ENCODE peak calls at places on chromosome 16, in seven cellular contexts. One of them, this sample, is unnamed. For H3K4me1, the result is how much of the 10 kb centered on the place peaks cover.

GRCh38 chr16:9521749-9522370 is 430.4 kb downstream of the HAPSTR1 start:
- DNase-seq in mesendoderm: peak
- DNase-seq in heart right ventricle: no peak
- DNase-seq in spleen: no peak
- DNase-seq in sigmoid colon: no peak
- DNase-seq in HCT116: no peak
- DNase-seq in left ventricle myocardium inferior: no peak
- DNase-seq in this sample: no peak

GRCh38 chr16:68272501-68273209 is 8.3 kb downstream of the SLC7A6 start:
- DNase-seq in spleen: no peak
- DNase-seq in mesendoderm: peak
- DNase-seq in sigmoid colon: no peak
- DNase-seq in heart right ventricle: no peak
- DNase-seq in left ventricle myocardium inferior: no peak
- DNase-seq in HCT116: no peak
- DNase-seq in this sample: no peak

GRCh38 chr16:48194828-48195566 is 39.2 kb upstream of the ABCC12 start:
- DNase-seq in HCT116: no peak
- DNase-seq in left ventricle myocardium inferior: no peak
- DNase-seq in spleen: no peak
- DNase-seq in mesendoderm: no peak
- DNase-seq in sigmoid colon: no peak
- DNase-seq in heart right ventricle: no peak
- DNase-seq in this sample: no peak

GRCh38 chr16:81505011-81505660 is 60.5 kb downstream of the CMIP start:
- DNase-seq in spleen: peak
- DNase-seq in left ventricle myocardium inferior: no peak
- DNase-seq in mesendoderm: peak
- DNase-seq in HCT116: peak
- DNase-seq in heart right ventricle: no peak
- DNase-seq in sigmoid colon: no peak
- DNase-seq in this sample: no peak

GRCh38 chr16:3045758-3046505 is 429 bp upstream of the MMP25 start:
- DNase-seq in left ventricle myocardium inferior: no peak
- DNase-seq in heart right ventricle: no peak
- DNase-seq in HCT116: no peak
- DNase-seq in spleen: peak
- DNase-seq in sigmoid colon: no peak
- DNase-seq in mesendoderm: peak
- DNase-seq in this sample: peak

GRCh38 chr16:82195917-82196494 is 26.0 kb upstream of the MPHOSPH6 start:
- DNase-seq in spleen: no peak
- DNase-seq in sigmoid colon: no peak
- DNase-seq in left ventricle myocardium inferior: no peak
- DNase-seq in HCT116: no peak
- DNase-seq in mesendoderm: no peak
- DNase-seq in heart right ventricle: no peak
- DNase-seq in this sample: no peak

GRCh38 chr16:2527071-2527783 is 4.0 kb downstream of the CEMP1 start:
- DNase-seq in HCT116: no peak
- DNase-seq in spleen: peak
- DNase-seq in sigmoid colon: no peak
- DNase-seq in mesendoderm: no peak
- DNase-seq in left ventricle myocardium inferior: no peak
- DNase-seq in heart right ventricle: no peak
- DNase-seq in this sample: no peak

GRCh38 chr16:80583466-80583865 is 42.7 kb downstream of the DYNLRB2 start:
- DNase-seq in heart right ventricle: no peak
- DNase-seq in sigmoid colon: no peak
- DNase-seq in left ventricle myocardium inferior: peak
- DNase-seq in spleen: no peak
- DNase-seq in HCT116: no peak
- DNase-seq in mesendoderm: no peak
- DNase-seq in this sample: no peak

GRCh38 chr16:83995756-83996155 is 27.7 kb downstream of the NECAB2 start:
- DNase-seq in spleen: no peak
- DNase-seq in sigmoid colon: no peak
- DNase-seq in mesendoderm: peak
- DNase-seq in heart right ventricle: peak
- DNase-seq in left ventricle myocardium inferior: peak
- DNase-seq in HCT116: peak
- DNase-seq in this sample: no peak

GRCh38 chr16:27724491-27724878 is 174.5 kb downstream of the KATNIP start:
- DNase-seq in heart right ventricle: no peak
- DNase-seq in HCT116: no peak
- DNase-seq in left ventricle myocardium inferior: peak
- DNase-seq in mesendoderm: no peak
- DNase-seq in spleen: no peak
- DNase-seq in sigmoid colon: no peak
- DNase-seq in this sample: no peak

GRCh38 chr16:15879255-15879804 is 9.1 kb downstream of the CEP20 start:
- DNase-seq in heart right ventricle: no peak
- DNase-seq in HCT116: no peak
- DNase-seq in left ventricle myocardium inferior: no peak
- DNase-seq in sigmoid colon: no peak
- DNase-seq in mesendoderm: no peak
- DNase-seq in spleen: no peak
- DNase-seq in this sample: no peak

GRCh38 chr16:12544477-12545291 is 259.0 kb downstream of the CPPED1 start:
- DNase-seq in mesendoderm: no peak
- DNase-seq in heart right ventricle: no peak
- DNase-seq in HCT116: no peak
- DNase-seq in sigmoid colon: no peak
- DNase-seq in spleen: no peak
- DNase-seq in left ventricle myocardium inferior: no peak
- DNase-seq in this sample: no peak

GRCh38 chr16:10964891-10965326 is 20.5 kb downstream of the CLEC16A start:
- DNase-seq in heart right ventricle: no peak
- DNase-seq in mesendoderm: no peak
- DNase-seq in HCT116: no peak
- DNase-seq in left ventricle myocardium inferior: no peak
- DNase-seq in sigmoid colon: no peak
- DNase-seq in spleen: no peak
- DNase-seq in this sample: no peak

GRCh38 chr16:79703066-79703465 is 102.5 kb upstream of the MAF start:
- DNase-seq in sigmoid colon: no peak
- DNase-seq in spleen: no peak
- DNase-seq in left ventricle myocardium inferior: no peak
- DNase-seq in heart right ventricle: no peak
- DNase-seq in mesendoderm: no peak
- DNase-seq in HCT116: no peak
- DNase-seq in this sample: no peak

GRCh38 chr16:66188786-66189725 is 177.4 kb upstream of the CDH5 start:
- DNase-seq in spleen: no peak
- DNase-seq in HCT116: no peak
- DNase-seq in heart right ventricle: no peak
- DNase-seq in mesendoderm: no peak
- DNase-seq in left ventricle myocardium inferior: no peak
- DNase-seq in sigmoid colon: no peak
- DNase-seq in this sample: no peak

GRCh38 chr16:15690296-15690695 is 40.3 kb downstream of the NDE1 start:
- DNase-seq in sigmoid colon: no peak
- DNase-seq in HCT116: no peak
- DNase-seq in left ventricle myocardium inferior: no peak
- DNase-seq in heart right ventricle: no peak
- DNase-seq in mesendoderm: no peak
- DNase-seq in spleen: no peak
- DNase-seq in this sample: no peak

GRCh38 chr16:782766-783403 is 5.3 kb downstream of the RPUSD1 start:
- DNase-seq in mesendoderm: no peak
- DNase-seq in spleen: no peak
- DNase-seq in heart right ventricle: no peak
- DNase-seq in sigmoid colon: no peak
- DNase-seq in left ventricle myocardium inferior: no peak
- DNase-seq in HCT116: no peak
- DNase-seq in this sample: no peak

GRCh38 chr16:4402439-4403132 is 13.8 kb downstream of the CORO7 start:
- DNase-seq in sigmoid colon: peak
- DNase-seq in spleen: peak
- DNase-seq in left ventricle myocardium inferior: peak
- DNase-seq in HCT116: peak
- DNase-seq in mesendoderm: peak
- DNase-seq in heart right ventricle: peak
- DNase-seq in this sample: peak

GRCh38 chr16:63289834-63290460 is 1253.7 kb upstream of the CDH8 start:
- DNase-seq in HCT116: no peak
- DNase-seq in sigmoid colon: peak
- DNase-seq in mesendoderm: peak
- DNase-seq in left ventricle myocardium inferior: no peak
- DNase-seq in spleen: peak
- DNase-seq in heart right ventricle: no peak
- DNase-seq in this sample: peak

GRCh38 chr16:5649762-5650445 is 552.3 kb upstream of the EEF2KMT start:
- DNase-seq in spleen: no peak
- DNase-seq in left ventricle myocardium inferior: no peak
- DNase-seq in heart right ventricle: no peak
- DNase-seq in mesendoderm: no peak
- DNase-seq in HCT116: no peak
- DNase-seq in sigmoid colon: no peak
- DNase-seq in this sample: peak

GRCh38 chr16:4273858-4274291 is 1.1 kb upstream of the TFAP4 start:
- DNase-seq in heart right ventricle: peak
- DNase-seq in HCT116: peak
- DNase-seq in left ventricle myocardium inferior: peak
- DNase-seq in mesendoderm: peak
- DNase-seq in sigmoid colon: peak
- DNase-seq in spleen: peak
- DNase-seq in this sample: peak

GRCh38 chr16:71882505-71883192 is 1.3 kb downstream of the ZNF821 start:
- DNase-seq in sigmoid colon: peak
- DNase-seq in HCT116: peak
- DNase-seq in mesendoderm: peak
- DNase-seq in heart right ventricle: no peak
- DNase-seq in spleen: no peak
- DNase-seq in left ventricle myocardium inferior: no peak
- DNase-seq in this sample: no peak

GRCh38 chr16:73214825-73215481 is 167.0 kb upstream of the ZFHX3 start:
- DNase-seq in left ventricle myocardium inferior: no peak
- DNase-seq in HCT116: no peak
- DNase-seq in sigmoid colon: no peak
- DNase-seq in heart right ventricle: no peak
- DNase-seq in spleen: no peak
- DNase-seq in mesendoderm: no peak
- DNase-seq in this sample: no peak

GRCh38 chr16:3819741-3820724 is 60.5 kb downstream of the CREBBP start:
- DNase-seq in left ventricle myocardium inferior: no peak
- DNase-seq in heart right ventricle: no peak
- DNase-seq in spleen: no peak
- DNase-seq in sigmoid colon: no peak
- DNase-seq in mesendoderm: no peak
- DNase-seq in HCT116: peak
- DNase-seq in this sample: no peak

GRCh38 chr16:58999751-59000150 is 265.6 kb upstream of the GOT2 start:
- DNase-seq in mesendoderm: peak
- DNase-seq in spleen: no peak
- DNase-seq in heart right ventricle: no peak
- DNase-seq in left ventricle myocardium inferior: no peak
- DNase-seq in HCT116: no peak
- DNase-seq in sigmoid colon: no peak
- DNase-seq in this sample: no peak

GRCh38 chr16:82832861-82833260 is 206.1 kb downstream of the CDH13 start:
- DNase-seq in spleen: no peak
- DNase-seq in left ventricle myocardium inferior: no peak
- DNase-seq in mesendoderm: no peak
- DNase-seq in sigmoid colon: no peak
- DNase-seq in HCT116: no peak
- DNase-seq in heart right ventricle: no peak
- DNase-seq in this sample: no peak

GRCh38 chr16:86191663-86192062 is 292.7 kb downstream of the IRF8 start:
- DNase-seq in left ventricle myocardium inferior: no peak
- DNase-seq in spleen: no peak
- DNase-seq in mesendoderm: peak
- DNase-seq in HCT116: no peak
- DNase-seq in heart right ventricle: no peak
- DNase-seq in sigmoid colon: no peak
- DNase-seq in this sample: no peak
- H3K27ac ChIP-seq in left ventricle myocardium inferior: no peak
- H3K27ac ChIP-seq in spleen: no peak
- H3K27ac ChIP-seq in mesendoderm: no peak
- H3K27ac ChIP-seq in HCT116: no peak
- H3K27ac ChIP-seq in heart right ventricle: no peak
- H3K27ac ChIP-seq in sigmoid colon: no peak
- H3K27ac ChIP-seq in this sample: no peak

DNA sequence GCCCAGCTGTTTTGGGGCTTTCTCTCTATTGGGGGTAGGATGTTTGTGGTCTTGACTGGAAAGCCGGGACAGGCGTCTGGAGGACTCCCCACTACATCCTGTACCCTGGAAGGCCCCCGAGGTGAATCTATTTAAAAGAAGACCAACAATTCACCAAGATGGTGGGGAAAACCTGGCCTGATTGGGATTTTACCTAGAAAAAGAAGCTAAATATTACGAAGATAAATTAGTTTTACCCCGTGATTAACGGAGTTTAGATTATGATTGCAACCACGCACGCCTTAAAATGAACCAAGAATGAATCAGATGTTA is 779 bp upstream of the CCDC102A start:
- DNase-seq in left ventricle myocardium inferior: no peak
- DNase-seq in sigmoid colon: no peak
- DNase-seq in spleen: no peak
- DNase-seq in heart right ventricle: no peak
- DNase-seq in HCT116: no peak
- DNase-seq in mesendoderm: no peak
- DNase-seq in this sample: no peak
- H3K4me3 ChIP-seq in left ventricle myocardium inferior: peak
- H3K4me3 ChIP-seq in sigmoid colon: peak
- H3K4me3 ChIP-seq in spleen: peak
- H3K4me3 ChIP-seq in heart right ventricle: peak
- H3K4me3 ChIP-seq in HCT116: peak
- H3K4me3 ChIP-seq in mesendoderm: no peak
- H3K4me3 ChIP-seq in this sample: peak

DNA sequence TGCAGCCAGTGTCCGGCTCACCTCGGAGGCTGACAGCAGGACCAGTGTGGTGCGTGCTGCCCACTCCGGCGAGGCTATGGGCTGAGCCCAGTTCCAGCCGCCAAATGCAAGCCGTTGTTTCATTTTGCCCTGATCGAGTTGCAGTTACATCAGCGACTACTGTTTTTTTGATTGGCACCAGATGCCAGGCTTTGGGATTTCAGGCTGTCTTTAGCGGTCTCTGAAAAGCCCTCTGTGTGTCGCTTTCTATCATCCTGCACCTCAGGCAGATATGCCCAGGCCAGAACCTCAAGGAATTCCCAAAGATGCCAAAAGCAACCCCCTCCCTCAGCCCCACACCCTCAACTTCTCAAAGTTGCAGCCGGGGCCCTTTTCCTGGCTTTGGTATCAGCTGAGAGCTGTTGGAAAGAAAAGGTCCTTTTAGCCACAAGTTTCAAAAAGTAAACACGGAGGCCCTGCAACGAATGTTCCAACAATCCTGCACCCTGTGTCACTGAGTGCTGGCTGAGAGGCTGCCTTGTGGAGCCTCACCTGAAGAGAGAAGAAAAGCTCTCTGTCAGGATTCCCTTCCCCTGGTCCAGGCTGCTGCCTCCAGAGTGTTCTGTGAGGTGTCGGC is 58.9 kb downstream of the WWP2 start:
- DNase-seq in HCT116: no peak
- DNase-seq in sigmoid colon: no peak
- DNase-seq in mesendoderm: no peak
- DNase-seq in spleen: no peak
- DNase-seq in left ventricle myocardium inferior: no peak
- DNase-seq in heart right ventricle: no peak
- DNase-seq in this sample: no peak
- H3K4me1 ChIP-seq in HCT116: under half
- H3K4me1 ChIP-seq in sigmoid colon: under half
- H3K4me1 ChIP-seq in mesendoderm: under half
- H3K4me1 ChIP-seq in spleen: under half
- H3K4me1 ChIP-seq in left ventricle myocardium inferior: under half
- H3K4me1 ChIP-seq in heart right ventricle: under half
- H3K4me1 ChIP-seq in this sample: under half

GRCh38 chr16:89386337-89386736 is 104.0 kb downstream of the ANKRD11 start:
- DNase-seq in HCT116: no peak
- DNase-seq in spleen: no peak
- DNase-seq in left ventricle myocardium inferior: no peak
- DNase-seq in sigmoid colon: peak
- DNase-seq in mesendoderm: no peak
- DNase-seq in heart right ventricle: no peak
- DNase-seq in this sample: no peak
- H3K27ac ChIP-seq in HCT116: no peak
- H3K27ac ChIP-seq in spleen: no peak
- H3K27ac ChIP-seq in left ventricle myocardium inferior: no peak
- H3K27ac ChIP-seq in sigmoid colon: no peak
- H3K27ac ChIP-seq in mesendoderm: no peak
- H3K27ac ChIP-seq in heart right ventricle: no peak
- H3K27ac ChIP-seq in this sample: no peak

This sample was measured in upper lobe of right lung.